ENCODE peak calls at places on chromosome 6, in ten cellular contexts. G, B, P, K, L, C, Z, I, X and W are unnamed samples. For H3K4me1, the result is how much of the 10 kb centered on the place peaks cover.

GRCh38 chr6:25014806-25015560 is 79.2 kb upstream of the RIPOR2 start:
- DNase-seq in G (no peak), B (no peak), P (peak), K (no peak), L (peak), C (no peak), Z (no peak), I (peak), X (peak), W (no peak)

GRCh38 chr6:150078788-150079187 is 9.9 kb upstream of the ULBP3 start:
- DNase-seq in G (no peak), B (peak), P (peak), K (no peak), L (peak), C (no peak), Z (no peak), I (no peak), X (no peak), W (no peak)

GRCh38 chr6:169340395-169340794 is 86.7 kb upstream of the THBS2 start:
- DNase-seq in G (no peak), B (peak), P (no peak), K (no peak), L (peak), C (peak), Z (no peak), I (no peak), X (peak), W (no peak)

GRCh38 chr6:163457637-163458561 is 43.4 kb downstream of the QKI start:
- DNase-seq in G (no peak), B (no peak), P (peak), K (no peak), L (peak), C (no peak), Z (no peak), I (no peak), X (peak), W (no peak)

GRCh38 chr6:115885636-115886366 is 174.9 kb downstream of the FRK start:
- DNase-seq in G (no peak), B (no peak), P (no peak), K (no peak), L (no peak), C (no peak), Z (no peak), I (no peak), X (no peak), W (no peak)

GRCh38 chr6:95364016-95364604 is 213.2 kb upstream of the MANEA start:
- DNase-seq in G (no peak), B (no peak), P (no peak), K (no peak), L (peak), C (no peak), Z (no peak), I (no peak), X (peak), W (peak)

GRCh38 chr6:143802833-143803565 is 40.1 kb upstream of the LTV1 start:
- DNase-seq in G (no peak), B (no peak), P (peak), K (no peak), L (peak), C (no peak), Z (no peak), I (no peak), X (no peak), W (no peak)

GRCh38 chr6:26224940-26225847 is 138.0 kb downstream of the HFE start:
- DNase-seq in G (no peak), B (no peak), P (peak), K (no peak), L (peak), C (no peak), Z (no peak), I (no peak), X (no peak), W (peak)

GRCh38 chr6:116564921-116565872 is 6.1 kb upstream of the RWDD1 start:
- DNase-seq in G (peak), B (no peak), P (peak), K (peak), L (peak), C (no peak), Z (peak), I (no peak), X (no peak), W (no peak)

GRCh38 chr6:80771941-80772340 is 665.5 kb downstream of the BCKDHB start:
- DNase-seq in G (no peak), B (no peak), P (peak), K (no peak), L (peak), C (no peak), Z (no peak), I (no peak), X (no peak), W (peak)

GRCh38 chr6:156852147-156852857 is 75.1 kb downstream of the ARID1B start:
- DNase-seq in G (no peak), B (no peak), P (no peak), K (no peak), L (no peak), C (no peak), Z (no peak), I (no peak), X (no peak), W (no peak)

GRCh38 chr6:43950731-43951062 is 176.6 kb downstream of the MRPL14 start:
- DNase-seq in G (no peak), B (no peak), P (no peak), K (no peak), L (no peak), C (no peak), Z (no peak), I (no peak), X (no peak), W (no peak)

GRCh38 chr6:47413752-47414516 is 63.7 kb upstream of the CD2AP start:
- DNase-seq in G (no peak), B (no peak), P (peak), K (no peak), L (peak), C (no peak), Z (no peak), I (no peak), X (peak), W (peak)

GRCh38 chr6:167543602-167544506 is 219.0 kb downstream of the TTLL2 start:
- DNase-seq in G (no peak), B (no peak), P (peak), K (peak), L (peak), C (no peak), Z (no peak), I (peak), X (no peak), W (no peak)

GRCh38 chr6:108622601-108623335 is 62.1 kb downstream of the FOXO3 start:
- DNase-seq in G (no peak), B (no peak), P (peak), K (peak), L (peak), C (no peak), Z (no peak), I (peak), X (peak), W (no peak)

GRCh38 chr6:14747881-14748520 is 497.9 kb upstream of the JARID2 start:
- DNase-seq in G (no peak), B (no peak), P (peak), K (no peak), L (peak), C (no peak), Z (no peak), I (no peak), X (no peak), W (no peak)

GRCh38 chr6:786946-787763 is 94.2 kb upstream of the EXOC2 start:
- DNase-seq in G (no peak), B (no peak), P (no peak), K (no peak), L (no peak), C (no peak), Z (no peak), I (no peak), X (peak), W (peak)

GRCh38 chr6:166449641-166450040 is 66.9 kb upstream of the MPC1 start:
- DNase-seq in G (no peak), B (no peak), P (no peak), K (no peak), L (no peak), C (no peak), Z (no peak), I (no peak), X (no peak), W (no peak)

GRCh38 chr6:41723178-41723935 is 12.1 kb downstream of the TFEB start:
- DNase-seq in G (no peak), B (peak), P (peak), K (peak), L (peak), C (no peak), Z (peak), I (peak), X (peak), W (no peak)

GRCh38 chr6:167906899-167907298 is 80.2 kb downstream of the AFDN start:
- DNase-seq in G (no peak), B (peak), P (no peak), K (peak), L (peak), C (no peak), Z (peak), I (no peak), X (no peak), W (peak)

GRCh38 chr6:17358515-17358914 is 34.9 kb upstream of the CAP2 start:
- DNase-seq in G (no peak), B (no peak), P (no peak), K (no peak), L (no peak), C (no peak), Z (no peak), I (no peak), X (no peak), W (no peak)

GRCh38 chr6:8905647-8906231 is 470.4 kb upstream of the SLC35B3 start:
- DNase-seq in G (no peak), B (no peak), P (no peak), K (no peak), L (no peak), C (no peak), Z (no peak), I (no peak), X (no peak), W (no peak)

GRCh38 chr6:7615611-7616383 is 25.8 kb downstream of the SNRNP48 start:
- DNase-seq in G (no peak), B (no peak), P (peak), K (no peak), L (peak), C (no peak), Z (no peak), I (no peak), X (peak), W (peak)

GRCh38 chr6:170524188-170524535 is 28.9 kb downstream of the PSMB1 start:
- DNase-seq in G (no peak), B (no peak), P (no peak), K (no peak), L (no peak), C (no peak), Z (no peak), I (no peak), X (no peak), W (no peak)

GRCh38 chr6:170516783-170517616 is 36.1 kb downstream of the PSMB1 start:
- DNase-seq in G (peak), B (peak), P (peak), K (no peak), L (peak), C (no peak), Z (no peak), I (no peak), X (peak), W (peak)

GRCh38 chr6:170525795-170526194 is 27.3 kb downstream of the PSMB1 start:
- DNase-seq in G (no peak), B (no peak), P (no peak), K (no peak), L (no peak), C (no peak), Z (no peak), I (no peak), X (no peak), W (no peak)

GRCh38 chr6:170523256-170524187 is 29.6 kb downstream of the PSMB1 start:
- DNase-seq in G (no peak), B (no peak), P (no peak), K (no peak), L (no peak), C (no peak), Z (no peak), I (no peak), X (no peak), W (no peak)

DNA sequence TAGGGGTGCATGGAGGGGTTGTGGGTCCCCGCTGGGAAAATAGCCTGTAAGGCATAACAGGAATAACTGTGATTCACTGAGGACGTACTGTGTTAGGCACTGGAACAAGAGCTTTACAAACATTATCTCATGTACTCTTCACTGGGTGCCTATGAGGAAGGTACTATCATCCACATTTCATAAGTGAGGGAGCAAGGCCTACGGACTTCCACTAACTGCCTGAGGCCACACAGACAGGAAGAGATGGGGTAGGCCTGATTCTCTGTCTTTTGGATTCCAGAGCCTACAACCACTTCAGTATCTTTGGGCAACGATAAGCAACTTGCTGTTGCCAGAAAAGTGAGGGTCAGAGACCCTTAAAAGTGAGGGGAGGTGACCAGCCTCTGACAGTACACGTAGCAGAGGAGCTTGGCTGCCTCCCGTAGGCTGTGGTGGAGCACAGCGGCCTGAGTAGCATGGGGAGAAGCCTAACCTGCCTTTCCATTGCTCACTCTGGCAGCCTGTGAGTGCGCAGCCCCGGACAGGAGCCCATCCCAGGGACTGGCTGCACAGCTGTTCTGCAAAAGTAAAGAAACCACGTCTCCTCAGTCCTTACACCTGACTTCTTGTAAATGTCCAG is 30.4 kb downstream of the PSMB1 start:
- DNase-seq in G (no peak), B (no peak), P (no peak), K (no peak), L (peak), C (no peak), Z (no peak), I (no peak), X (peak), W (peak)
- TF ChIP-seq CTCF in G (no peak), B (no peak), P (peak), K (peak), L (peak), C (no peak), Z (no peak), I (no peak), X (peak), W (peak)

DNA sequence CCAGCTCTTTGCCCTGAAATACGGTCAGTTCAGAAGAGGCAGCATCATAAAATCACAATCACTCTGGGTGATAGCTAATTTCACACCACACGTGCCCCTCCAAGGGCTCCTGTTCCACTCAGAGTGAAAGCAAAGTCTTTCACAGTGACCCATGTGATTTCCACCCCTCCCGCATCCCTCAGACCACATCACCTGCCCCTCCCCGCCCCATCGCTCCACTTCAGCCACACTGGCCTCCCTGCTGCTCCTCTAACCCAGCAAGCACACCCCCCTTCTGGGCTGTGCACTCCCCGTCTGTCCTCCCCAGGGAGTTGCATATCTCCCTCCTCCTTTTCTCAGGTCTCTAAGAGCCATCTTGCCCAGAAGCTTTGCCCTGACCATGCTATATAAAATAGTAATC is 74.5 kb downstream of the PSMG4 start:
- DNase-seq in G (no peak), B (no peak), P (no peak), K (no peak), L (no peak), C (no peak), Z (no peak), I (no peak), X (no peak), W (no peak)
- H3K4me1 ChIP-seq in G (under half), B (under half), P (under half), K (under half), L (under half), C (half or more), Z (under half), I (under half), X (under half), W (under half)

DNA sequence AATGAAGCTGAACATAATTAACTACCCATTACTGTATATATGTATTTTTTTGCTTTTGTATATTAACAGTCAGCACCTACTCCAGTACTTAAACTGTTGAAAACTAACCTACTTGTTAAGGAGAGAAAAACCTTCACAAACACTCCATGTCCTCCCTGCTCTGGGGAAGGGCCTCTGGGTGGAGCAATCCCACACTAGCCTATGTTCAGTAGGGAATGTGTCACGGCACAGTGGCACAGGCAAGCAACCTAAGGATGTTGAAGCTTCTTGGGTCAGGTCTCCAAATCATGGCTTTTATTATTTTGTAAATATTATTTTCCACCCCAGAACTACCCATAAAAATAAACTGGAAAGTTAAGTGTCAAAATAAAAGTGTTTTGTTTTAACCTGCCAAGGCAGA is 5.3 kb downstream of the MAN1A1 start:
- DNase-seq in G (no peak), B (peak), P (no peak), K (no peak), L (no peak), C (no peak), Z (no peak), I (no peak), X (no peak), W (no peak)
- TF ChIP-seq CTCF in G (no peak), B (no peak), P (no peak), K (no peak), L (no peak), C (no peak), Z (no peak), I (no peak), X (no peak), W (no peak)

DNA sequence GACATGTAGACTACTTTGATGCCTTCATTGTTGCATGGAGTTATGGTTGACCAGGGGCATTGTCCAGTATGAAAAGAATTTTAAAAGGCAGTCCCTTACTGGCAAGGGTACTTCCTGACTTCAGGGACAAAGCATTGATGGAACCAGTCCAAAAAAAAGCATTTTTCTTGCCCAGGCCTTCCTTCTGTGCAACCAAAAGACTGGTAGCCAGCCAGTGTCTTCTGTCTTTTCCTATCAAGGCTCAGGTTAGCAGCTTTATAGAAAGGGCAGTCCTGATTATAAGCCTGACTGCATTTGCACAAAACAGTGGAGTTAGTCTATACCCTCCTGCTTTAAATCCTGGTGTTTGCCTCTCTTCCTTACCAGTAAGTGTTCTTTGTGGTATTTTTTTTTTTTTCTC is 33.8 kb downstream of the SCAF8 start:
- DNase-seq in G (no peak), B (no peak), P (peak), K (no peak), L (peak), C (no peak), Z (no peak), I (no peak), X (no peak), W (peak)
- H3K4me1 ChIP-seq in G (half or more), B (under half), P (under half), K (half or more), L (under half), C (half or more), Z (under half), I (under half), X (under half), W (under half)